ENCODE peak calls at places on chromosome 12, in six cellular contexts. N, J, Q, P, B and A are unnamed samples.

GRCh38 chr12:44677724-44678123 is 198.4 kb downstream of the NELL2 start:
- DNase-seq in P (no peak), N (no peak), B (no peak), Q (no peak), J (no peak), A (no peak)

GRCh38 chr12:49094104-49094948 is at the start of gene DHH:
- DNase-seq in N (no peak), Q (no peak), P (no peak), J (no peak), B (no peak), A (no peak)

GRCh38 chr12:57166971-57167371 is 19.6 kb upstream of the LRP1-AS start:
- DNase-seq in B (no peak), J (peak), N (peak), Q (no peak), P (peak), A (no peak)

GRCh38 chr12:76685246-76685678 is 78.7 kb upstream of the ZDHHC17 start:
- DNase-seq in J (peak), N (peak), P (no peak), Q (no peak), B (no peak), A (no peak)

GRCh38 chr12:103801709-103802585 is 39.1 kb downstream of the NT5DC3 start:
- DNase-seq in B (no peak), J (peak), Q (no peak), P (peak), N (peak), A (no peak)

GRCh38 chr12:94872007-94872653 is 131.4 kb downstream of the NDUFA12 start:
- DNase-seq in B (no peak), N (no peak), P (no peak), J (no peak), Q (no peak), A (no peak)

GRCh38 chr12:124479680-124480468 is 87.5 kb downstream of the NCOR2 start:
- DNase-seq in J (no peak), N (no peak), P (no peak), B (no peak), Q (no peak), A (no peak)

GRCh38 chr12:1348606-1349005 is 245.8 kb downstream of the FBXL14 start:
- DNase-seq in P (no peak), N (no peak), Q (no peak), J (no peak), B (no peak), A (no peak)

GRCh38 chr12:77685112-77685511 is 145.6 kb upstream of the NAV3 start:
- DNase-seq in Q (no peak), P (peak), N (peak), B (peak), J (peak), A (peak)

GRCh38 chr12:95788637-95789036 is 1.9 kb downstream of the NTN4 start:
- DNase-seq in P (peak), N (no peak), Q (no peak), J (peak), B (no peak), A (no peak)

GRCh38 chr12:121190523-121191031 is 19.4 kb upstream of the P2RX4 start:
- DNase-seq in Q (no peak), P (peak), B (no peak), N (no peak), J (peak), A (no peak)

GRCh38 chr12:107564946-107565345 is 120.7 kb upstream of the PWP1 start:
- DNase-seq in J (peak), P (peak), B (peak), N (peak), Q (no peak), A (no peak)

GRCh38 chr12:101051901-101052550 is 158.0 kb downstream of the SLC5A8 start:
- DNase-seq in P (peak), Q (no peak), J (peak), B (peak), N (peak), A (no peak)

GRCh38 chr12:119544780-119545625 is 48.6 kb upstream of the TMEM233 start:
- DNase-seq in B (peak), Q (peak), J (peak), N (peak), P (peak), A (peak)

GRCh38 chr12:6554990-6555691 is 701 bp downstream of the IFFO1 start:
- DNase-seq in B (no peak), N (no peak), J (no peak), P (no peak), Q (no peak), A (no peak)

GRCh38 chr12:52901715-52902541 is 2.9 kb downstream of the KRT8 start:
- DNase-seq in Q (no peak), P (no peak), J (no peak), B (no peak), N (no peak), A (no peak)

GRCh38 chr12:47071241-47071852 is 8.1 kb upstream of the PCED1B start:
- DNase-seq in B (no peak), P (no peak), J (no peak), N (peak), Q (no peak), A (no peak)

GRCh38 chr12:115341442-115341841 is 657.5 kb upstream of the TBX3 start:
- DNase-seq in Q (no peak), J (peak), N (peak), B (no peak), P (peak), A (no peak)

GRCh38 chr12:100926669-100927248 is 132.2 kb downstream of the ANO4 start:
- DNase-seq in B (no peak), J (peak), P (peak), N (peak), Q (no peak), A (peak)

GRCh38 chr12:57545809-57546437 is 1.1 kb downstream of the DCTN2 start:
- DNase-seq in J (no peak), Q (no peak), P (no peak), B (no peak), N (no peak), A (no peak)

GRCh38 chr12:44459569-44459968 is 416.5 kb downstream of the NELL2 start:
- DNase-seq in B (no peak), Q (no peak), N (no peak), P (no peak), J (no peak), A (no peak)

GRCh38 chr12:127145929-127146789 is 1120.8 kb upstream of the TMEM132C start:
- DNase-seq in B (peak), Q (peak), P (peak), N (peak), J (peak), A (peak)

GRCh38 chr12:132321321-132322118 is 7.9 kb downstream of the GALNT9 start:
- DNase-seq in J (no peak), Q (no peak), P (no peak), N (no peak), B (no peak), A (no peak)

GRCh38 chr12:2643736-2644135 is 151.0 kb upstream of the FKBP4 start:
- DNase-seq in N (no peak), P (no peak), J (no peak), B (no peak), Q (no peak), A (no peak)

GRCh38 chr12:116426391-116427136 is 132.6 kb upstream of the MAP1LC3B2 start:
- DNase-seq in J (peak), B (no peak), P (peak), Q (no peak), N (peak), A (no peak)

GRCh38 chr12:55972045-55972843 is 1.6 kb upstream of the RAB5B start:
- DNase-seq in J (peak), B (no peak), Q (no peak), N (peak), P (peak), A (no peak)

GRCh38 chr12:75814856-75815754 is 216.5 kb downstream of the PHLDA1 start:
- DNase-seq in Q (no peak), P (peak), J (peak), B (no peak), N (peak), A (no peak)

GRCh38 chr12:121023799-121024198 is 7.5 kb upstream of the C12orf43 start:
- DNase-seq in P (no peak), Q (no peak), N (no peak), J (no peak), B (no peak), A (no peak)

GRCh38 chr12:21650997-21651396 is 6.6 kb downstream of the LDHB start:
- DNase-seq in P (no peak), N (no peak), J (no peak), B (no peak), Q (no peak), A (no peak)

GRCh38 chr12:57389033-57389432 is 41.8 kb downstream of the R3HDM2 start:
- DNase-seq in Q (no peak), P (peak), J (peak), N (peak), B (no peak), A (no peak)

GRCh38 chr12:104704224-104704623 is 247.5 kb downstream of the CHST11 start:
- DNase-seq in Q (no peak), P (no peak), J (no peak), B (no peak), N (no peak), A (no peak)

GRCh38 chr12:114226241-114226928 is 179.6 kb downstream of the TBX5 start:
- DNase-seq in J (no peak), Q (no peak), N (no peak), B (no peak), P (no peak), A (no peak)

GRCh38 chr12:120404271-120404670 is 33.6 kb upstream of the COX6A1 start:
- DNase-seq in J (no peak), N (peak), Q (no peak), B (no peak), P (peak), A (no peak)

GRCh38 chr12:110307372-110307771 is 26.3 kb downstream of the ATP2A2 start:
- DNase-seq in Q (no peak), N (no peak), P (peak), B (no peak), J (no peak), A (no peak)

GRCh38 chr12:64006211-64006610 is 161.7 kb downstream of the SRGAP1 start:
- DNase-seq in P (no peak), N (no peak), J (peak), B (no peak), Q (no peak), A (no peak)

GRCh38 chr12:48187916-48188695 is 4.7 kb downstream of the CCDC184 start:
- DNase-seq in Q (no peak), P (no peak), J (no peak), N (no peak), B (no peak), A (no peak)

GRCh38 chr12:63964301-63964700 is 119.8 kb downstream of the SRGAP1 start:
- DNase-seq in Q (no peak), P (no peak), J (no peak), B (no peak), N (no peak), A (no peak)

GRCh38 chr12:44696542-44696941 is 179.6 kb downstream of the NELL2 start:
- DNase-seq in B (no peak), N (no peak), J (peak), Q (no peak), P (peak), A (no peak)

GRCh38 chr12:23760495-23760894 is 189.0 kb downstream of the SOX5 start:
- DNase-seq in B (no peak), N (no peak), J (peak), P (no peak), Q (no peak), A (peak)